ENCODE peak calls at places on chromosomes 12 and 14, in six cellular contexts. U, D, V, S, Y and K are unnamed samples. For H3K36me3, the result is how much of the 10 kb centered on the place peaks cover.

GRCh38 chr12:94874986-94875312 is 128.5 kb downstream of the NDUFA12 start:
- DNase-seq in Y (no peak), S (no peak), U (no peak), V (no peak), D (no peak), K (no peak)

GRCh38 chr12:128823216-128823915 is 392 bp downstream of the SLC15A4 start:
- DNase-seq in Y (peak), U (no peak), S (no peak), V (no peak), D (peak), K (no peak)

GRCh38 chr14:36520601-36521525 is 831 bp upstream of the NKX2-1 start:
- DNase-seq in U (no peak), D (no peak), V (peak), S (no peak), Y (peak), K (no peak)

GRCh38 chr14:61355892-61356325 is 34.5 kb downstream of the PRKCH start:
- DNase-seq in S (no peak), Y (no peak), U (no peak), V (peak), D (no peak), K (peak)

GRCh38 chr12:4030938-4031702 is 157.9 kb upstream of the PARP11 start:
- DNase-seq in D (peak), Y (peak), U (peak), V (peak), S (peak), K (peak)

GRCh38 chr14:49896956-49897355 is 4.1 kb downstream of the ARF6 start:
- DNase-seq in D (no peak), V (no peak), S (no peak), Y (no peak), U (no peak), K (no peak)

GRCh38 chr14:55107766-55108554 is 21.1 kb upstream of the LGALS3 start:
- DNase-seq in Y (peak), U (peak), D (peak), V (peak), S (no peak), K (peak)

GRCh38 chr14:76872796-76873432 is 46.7 kb downstream of the LRRC74A start:
- DNase-seq in V (peak), S (peak), U (no peak), D (no peak), Y (peak), K (peak)

GRCh38 chr14:21069388-21070082 is 569 bp upstream of the ARHGEF40 start:
- DNase-seq in D (no peak), V (peak), U (no peak), Y (no peak), S (no peak), K (no peak)

GRCh38 chr14:74019743-74020142 is 594 bp downstream of the BBOF1 start:
- DNase-seq in U (no peak), V (peak), Y (no peak), S (no peak), D (no peak), K (peak)

GRCh38 chr14:65222434-65222833 is 120.1 kb upstream of the MAX start:
- DNase-seq in S (peak), D (peak), Y (peak), U (no peak), V (peak), K (peak)

GRCh38 chr14:23729720-23730387 is 93.7 kb downstream of the DHRS2 start:
- DNase-seq in D (no peak), U (no peak), V (no peak), S (no peak), Y (no peak), K (no peak)

GRCh38 chr12:123141615-123142517 is 9.0 kb downstream of the PITPNM2 start:
- DNase-seq in S (no peak), V (peak), Y (peak), D (peak), U (no peak), K (peak)

GRCh38 chr12:62248873-62249272 is 11.3 kb upstream of the USP15 start:
- DNase-seq in D (no peak), U (no peak), V (no peak), Y (no peak), S (no peak), K (peak)

GRCh38 chr12:29350080-29350479 is 30.9 kb downstream of the ERGIC2 start:
- DNase-seq in S (no peak), V (peak), D (no peak), Y (no peak), U (no peak), K (peak)

GRCh38 chr12:70661762-70662161 is 24.5 kb upstream of the PTPRB start:
- DNase-seq in Y (no peak), V (peak), S (no peak), D (no peak), U (no peak), K (peak)

GRCh38 chr14:87111741-87112140 is 881.2 kb downstream of the GALC start:
- DNase-seq in Y (no peak), U (no peak), S (no peak), D (no peak), V (no peak), K (no peak)

GRCh38 chr12:53070901-53071492 is 8.2 kb downstream of the SPRYD3 start:
- DNase-seq in V (no peak), Y (peak), S (no peak), D (no peak), U (no peak), K (no peak)

GRCh38 chr14:68643673-68644072 is 149.2 kb downstream of the ZFP36L1 start:
- DNase-seq in V (no peak), U (no peak), Y (no peak), D (no peak), S (no peak), K (no peak)

GRCh38 chr14:21505009-21505553 is 6.1 kb downstream of the METTL3 start:
- DNase-seq in U (no peak), Y (no peak), D (no peak), V (no peak), S (no peak), K (no peak)

GRCh38 chr14:55031190-55031589 is 4.2 kb downstream of the SOCS4 start:
- DNase-seq in S (no peak), V (no peak), Y (no peak), U (no peak), D (no peak), K (no peak)

GRCh38 chr12:106144847-106145246 is 6.1 kb upstream of the NUAK1 start:
- DNase-seq in D (no peak), S (no peak), Y (no peak), U (no peak), V (peak), K (peak)

GRCh38 chr12:57227315-57228115 is 2.0 kb upstream of the SHMT2 start:
- DNase-seq in V (peak), D (no peak), S (no peak), Y (no peak), U (no peak), K (no peak)

GRCh38 chr12:62785941-62786559 is 148.9 kb downstream of the PPM1H start:
- DNase-seq in Y (no peak), V (peak), S (no peak), D (no peak), U (no peak), K (peak)

GRCh38 chr12:92505373-92506340 is 197.1 kb upstream of the PLEKHG7 start:
- DNase-seq in D (peak), S (peak), V (peak), Y (peak), U (peak), K (peak)

GRCh38 chr14:76267322-76268012 is 108.5 kb upstream of the ESRRB start:
- DNase-seq in Y (peak), U (no peak), D (peak), V (peak), S (no peak), K (peak)

GRCh38 chr12:104411826-104412626 is 44.7 kb upstream of the CHST11 start:
- DNase-seq in U (no peak), D (no peak), S (no peak), V (peak), Y (no peak), K (peak)
- TF ChIP-seq CTCF in U (no peak), D (no peak), S (no peak), V (no peak), Y (no peak), K (no peak)

DNA sequence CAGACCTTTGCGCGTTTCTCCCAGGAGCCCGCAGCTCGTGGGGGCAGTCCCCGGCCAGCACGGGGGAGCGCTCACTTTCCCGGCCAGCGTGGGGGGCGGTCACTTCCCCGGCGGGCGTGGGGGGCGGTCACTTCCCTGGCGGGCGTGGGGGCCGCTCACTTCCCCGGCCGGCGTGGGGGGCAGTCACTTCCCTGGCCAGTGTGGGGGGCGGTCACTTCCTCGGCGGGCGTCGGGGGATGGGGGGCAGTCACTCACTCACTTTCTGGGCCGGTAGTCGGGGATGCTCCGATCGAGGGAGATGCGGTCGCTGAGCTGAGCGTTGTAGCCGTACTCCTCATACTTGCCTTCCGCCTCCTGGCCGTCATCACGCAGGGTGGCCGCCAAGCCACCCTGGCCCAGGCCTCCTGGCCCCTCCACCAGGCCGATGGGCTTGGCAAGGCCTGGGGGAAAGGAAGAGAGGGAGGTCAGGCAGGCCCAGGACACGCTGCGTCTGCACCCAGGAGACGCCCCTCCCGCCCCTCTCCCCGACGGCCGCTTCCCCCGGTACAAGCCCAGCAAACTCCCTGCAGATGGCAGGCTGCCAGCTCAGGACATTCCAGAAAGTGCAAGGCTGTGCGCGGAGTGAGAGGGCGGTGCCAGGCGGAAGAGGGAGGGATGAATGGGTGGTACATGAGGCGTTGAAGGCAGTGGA is 43.3 kb downstream of the GALNT9 start:
- DNase-seq in U (no peak), S (no peak), D (peak), V (peak), Y (peak), K (peak)
- H3K4me3 ChIP-seq in U (no peak), S (no peak), D (no peak), V (no peak), Y (no peak), K (no peak)

DNA sequence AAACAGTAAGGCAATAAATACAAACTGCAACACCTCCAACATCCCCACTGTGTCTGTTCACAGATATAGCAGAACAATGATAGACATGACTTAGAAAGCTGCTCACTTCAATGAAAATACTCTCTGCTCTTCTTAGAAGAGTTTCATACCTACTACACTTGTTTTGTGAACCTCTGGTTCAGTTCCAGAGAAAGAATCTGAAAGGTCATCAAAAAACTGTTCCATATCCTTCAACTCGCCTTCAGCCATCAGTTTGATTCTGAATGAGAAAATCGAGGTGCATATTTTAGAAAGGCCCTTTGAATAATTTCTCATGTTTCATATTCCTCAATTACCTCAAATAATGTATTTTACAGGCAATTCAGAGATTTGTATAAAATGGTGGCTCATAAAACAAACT is 5.5 kb downstream of the ANAPC5 start:
- DNase-seq in V (no peak), S (no peak), U (no peak), D (no peak), Y (no peak), K (no peak)
- H3K36me3 ChIP-seq in V (under half), S (under half), U (under half), D (under half), Y (under half), K (under half)

GRCh38 chr12:89391726-89392336 is 39.5 kb upstream of the DUSP6 start:
- DNase-seq in D (no peak), Y (no peak), U (no peak), S (no peak), V (no peak), K (no peak)
- TF ChIP-seq CTCF in D (no peak), Y (no peak), U (no peak), S (no peak), V (no peak), K (no peak)

GRCh38 chr12:120079352-120080042 is 37.1 kb downstream of the RAB35 start:
- DNase-seq in Y (no peak), V (no peak), U (no peak), D (no peak), S (no peak), K (no peak)
- H3K4me3 ChIP-seq in Y (no peak), V (no peak), U (no peak), D (no peak), S (no peak), K (no peak)

GRCh38 chr12:64496839-64497400 is 45.0 kb downstream of the TBK1 start:
- DNase-seq in S (no peak), Y (no peak), V (no peak), D (no peak), U (no peak), K (no peak)
- H3K36me3 ChIP-seq in S (under half), Y (under half), V (under half), D (under half), U (under half), K (half or more)